ENCODE peak calls at places on chromosomes 16 and 17, in six cellular contexts. Y is stomach, B is IMR-90, E is tibial nerve, M is gastrocnemius medialis, O is body of pancreas. L is an unnamed sample.

GRCh38 chr16:30958164-30959083 is 870 bp downstream of the SETD1A start:
- DNase-seq in Y (peak; percentile 56), M (no peak), B (peak; percentile 43), E (no peak), O (peak; percentile 66), L (peak; percentile 65)

GRCh38 chr17:998111-998510 is 1.2 kb downstream of the TIMM22 start:
- DNase-seq in E (no peak), M (no peak), Y (no peak), O (no peak), B (no peak), L (no peak)

GRCh38 chr17:73122953-73123605 is 30.6 kb upstream of the SLC39A11 start:
- DNase-seq in B (no peak), Y (no peak), O (no peak), M (no peak), E (no peak), L (no peak)

GRCh38 chr17:48006936-48007703 is 30.5 kb downstream of the COPZ2 start:
- DNase-seq in Y (no peak), M (no peak), O (no peak), B (no peak), E (no peak), L (no peak)

GRCh38 chr17:29004081-29004692 is 1.6 kb downstream of the SEZ6 start:
- DNase-seq in E (no peak), B (peak; percentile 33), M (no peak), O (no peak), Y (no peak), L (no peak)

GRCh38 chr17:34883106-34884000 is 77.9 kb downstream of the CCT6B start:
- DNase-seq in B (no peak), M (no peak), E (no peak), O (no peak), Y (no peak), L (no peak)

GRCh38 chr17:81821603-81822311 is 11.3 kb downstream of the MCRIP1 start:
- DNase-seq in E (peak; percentile 37), M (peak; percentile 77), O (peak; percentile 96), B (peak; percentile 29), Y (peak; percentile 96), L (peak; percentile 58)

GRCh38 chr17:73698966-73699365 is 54.7 kb upstream of the SDK2 start:
- DNase-seq in Y (no peak), E (no peak), B (no peak), M (no peak), O (no peak), L (no peak)

GRCh38 chr17:29664743-29665479 is 42.2 kb upstream of the CORO6 start:
- DNase-seq in B (peak; percentile 73), Y (no peak), E (no peak), O (no peak), M (no peak), L (no peak)

GRCh38 chr17:12342609-12343248 is 322.1 kb downstream of the MAP2K4 start:
- DNase-seq in Y (peak; percentile 62), E (no peak), M (no peak), B (no peak), O (no peak), L (peak; percentile 38)

GRCh38 chr17:57915532-57915931 is 39.7 kb downstream of the CUEDC1 start:
- DNase-seq in Y (no peak), M (no peak), B (peak; percentile 28), E (no peak), O (no peak), L (no peak)
- H3K27ac ChIP-seq in Y (peak overlapping the region; percentile 99), M (no peak overlapping the region), B (peak overlapping the region; percentile 28), E (peak overlapping the region; percentile 89), O (peak overlapping the region; percentile 57), L (peak overlapping the region; percentile 67)

GRCh38 chr16:84737192-84737591 is 37.4 kb downstream of the USP10 start:
- DNase-seq in B (no peak), E (no peak), M (no peak), Y (no peak), O (no peak), L (no peak)
- TF ChIP-seq POLR2A in B (no peak), E (no peak), M (no peak), Y (no peak), O (no peak), L (no peak)

GRCh38 chr17:76383645-76384221 is 676 bp upstream of the SPHK1 start:
- DNase-seq in M (no peak), E (peak; percentile 20), Y (peak; percentile 37), O (peak; percentile 49), B (peak; percentile 53), L (no peak)

GRCh38 chr17:76385892-76386786 is 1.7 kb downstream of the SPHK1 start:
- DNase-seq in E (peak; percentile 75), O (peak; percentile 82), Y (peak; percentile 85), M (peak; percentile 54), B (peak; percentile 78), L (peak; percentile 69)

GRCh38 chr17:76382803-76383644 is 1.4 kb upstream of the SPHK1 start:
- DNase-seq in B (peak; percentile 78), E (no peak), M (no peak), Y (peak; percentile 50), O (peak; percentile 59), L (no peak)

GRCh38 chr17:76384987-76385891 is 830 bp downstream of the SPHK1 start:
- DNase-seq in Y (peak; percentile 31), B (peak; percentile 73), E (no peak), O (peak; percentile 58), M (no peak), L (peak; percentile 44)

DNA sequence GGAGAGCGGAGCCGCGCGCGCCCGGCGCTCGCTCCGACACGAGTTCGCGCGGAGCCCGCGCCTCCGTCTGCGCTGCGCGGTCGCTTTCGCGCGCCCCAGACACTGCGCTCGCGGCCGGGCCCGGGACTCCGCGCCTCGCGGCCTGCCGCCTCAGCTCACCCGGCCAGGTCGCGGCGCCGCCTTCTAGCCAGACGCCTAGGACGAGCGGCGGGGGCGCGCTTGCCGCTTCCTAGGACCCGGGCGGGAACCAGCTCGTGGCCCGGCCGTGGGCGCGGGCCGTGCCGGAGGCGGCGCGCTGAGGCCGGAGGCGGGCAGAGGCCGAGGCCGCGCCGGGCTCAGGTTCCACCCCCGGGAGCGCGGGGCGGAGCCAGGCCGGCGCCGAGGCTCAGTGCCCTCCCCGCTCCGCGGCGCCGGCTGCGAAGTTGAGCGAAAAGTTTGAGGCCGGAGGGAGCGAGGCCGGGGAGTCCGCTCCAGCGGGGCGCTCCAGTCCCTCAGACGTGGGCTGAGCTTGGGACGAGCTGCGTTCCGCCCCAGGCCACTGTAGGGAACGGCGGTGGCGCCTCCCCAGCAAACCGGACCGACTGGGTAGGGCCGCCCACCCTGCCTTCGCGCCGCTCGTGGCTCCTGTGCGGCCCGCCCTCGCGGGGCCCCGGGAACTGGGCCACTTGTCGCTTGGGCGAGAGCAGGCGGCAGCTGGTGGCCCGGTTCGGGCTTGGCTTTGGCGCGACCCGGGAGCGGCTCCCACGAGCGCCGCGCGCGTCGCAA is at the start of gene SPHK1:
- DNase-seq in B (peak; percentile 81), Y (peak; percentile 75), O (peak; percentile 70), M (no peak), E (peak; percentile 42), L (no peak)
- H3K27ac ChIP-seq in B (peak within 1 kb of the TSS; percentile 95), Y (peak within 1 kb of the TSS; percentile 80), O (peak within 1 kb of the TSS; percentile 88), M (peak within 1 kb of the TSS; percentile 64), E (peak within 1 kb of the TSS; percentile 95), L (peak within 1 kb of the TSS; percentile 74)

DNA sequence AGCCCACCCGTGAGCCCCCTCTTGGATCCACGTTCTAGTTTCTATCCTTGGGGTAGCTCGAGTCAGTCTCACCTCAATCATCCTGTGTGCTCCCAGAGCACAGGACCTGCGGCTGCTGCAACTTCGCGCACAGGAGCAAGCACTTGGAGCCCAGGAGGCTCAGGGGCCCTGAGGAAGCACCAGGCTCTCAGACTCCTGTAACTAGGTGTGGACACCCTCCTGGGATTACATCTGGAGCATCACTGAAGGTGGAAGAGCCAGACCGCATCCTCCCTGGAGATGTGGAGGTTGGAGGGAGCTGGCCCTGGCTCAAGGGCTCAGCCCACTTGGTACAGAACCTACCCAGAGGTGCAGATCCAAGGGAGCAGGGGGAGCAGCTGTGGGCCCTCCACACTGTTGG is 2.7 kb downstream of the HBQ1 start:
- DNase-seq in O (no peak), M (no peak), Y (no peak), E (no peak), B (no peak), L (no peak)
- TF ChIP-seq POLR2A in O (no peak), M (no peak), Y (no peak), E (no peak), B (no peak), L (no peak)

DNA sequence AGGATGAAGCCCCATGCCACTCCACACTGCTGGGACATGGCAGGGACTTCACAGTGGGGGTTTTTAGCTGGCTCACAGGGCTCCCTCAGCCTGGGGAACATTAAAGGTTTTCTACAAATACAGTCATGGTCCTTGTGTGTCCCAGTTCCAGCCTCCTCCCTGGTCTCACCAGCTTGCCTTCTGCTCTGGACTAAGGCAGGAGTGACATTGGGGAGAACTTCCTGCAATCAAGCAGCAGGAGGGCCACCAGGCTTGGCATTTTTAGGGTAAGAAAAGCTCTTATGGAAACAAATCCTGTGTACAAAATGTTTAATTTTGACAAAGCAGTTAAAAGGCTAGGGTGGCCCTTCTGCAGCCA is 1.9 kb downstream of the PARD6A start:
- DNase-seq in O (no peak), E (no peak), B (no peak), Y (no peak), M (no peak), L (no peak)
- H3K27ac ChIP-seq in O (peak overlapping the region; percentile 92), E (no peak overlapping the region), B (no peak overlapping the region), Y (no peak overlapping the region), M (no peak overlapping the region), L (no peak overlapping the region)

L was measured in uterus.